ENCODE peak calls at places on chromosomes 7 and 10, in four cellular contexts. One of them, this sample, is unnamed.

GRCh38 chr7:130506358-130506757 is 14.5 kb downstream of the MEST start:
- DNase-seq in NCI-H446: no peak
- DNase-seq in LoVo: no peak
- DNase-seq in hepatocyte: no peak
- DNase-seq in this sample: no peak

GRCh38 chr10:97861351-97861750 is 11.7 kb downstream of the GOLGA7B start:
- DNase-seq in NCI-H446: peak; percentile 73
- DNase-seq in LoVo: peak; percentile 11
- DNase-seq in hepatocyte: peak; percentile 55
- DNase-seq in this sample: no peak

GRCh38 chr7:50533849-50534248 is 31.4 kb downstream of the DDC start:
- DNase-seq in hepatocyte: peak; percentile 73
- DNase-seq in LoVo: peak; percentile 13
- DNase-seq in NCI-H446: no peak
- DNase-seq in this sample: no peak

GRCh38 chr7:123727071-123727837 is 21.5 kb downstream of the WASL start:
- DNase-seq in LoVo: no peak
- DNase-seq in hepatocyte: peak; percentile 12
- DNase-seq in NCI-H446: no peak
- DNase-seq in this sample: no peak

GRCh38 chr10:62813453-62813852 is 2.7 kb downstream of the EGR2 start:
- DNase-seq in NCI-H446: no peak
- DNase-seq in LoVo: no peak
- DNase-seq in hepatocyte: no peak
- DNase-seq in this sample: peak; percentile 65

GRCh38 chr10:35416628-35417625 is 80.6 kb downstream of the CCNY start:
- DNase-seq in hepatocyte: no peak
- DNase-seq in NCI-H446: no peak
- DNase-seq in LoVo: no peak
- DNase-seq in this sample: no peak

GRCh38 chr7:29289156-29290021 is 94.8 kb downstream of the CHN2 start:
- DNase-seq in NCI-H446: peak; percentile 69
- DNase-seq in hepatocyte: no peak
- DNase-seq in LoVo: no peak
- DNase-seq in this sample: no peak

GRCh38 chr7:151738925-151739324 is 138.0 kb downstream of the PRKAG2 start:
- DNase-seq in NCI-H446: no peak
- DNase-seq in LoVo: no peak
- DNase-seq in hepatocyte: no peak
- DNase-seq in this sample: peak; percentile 72

GRCh38 chr7:26419198-26419597 is 127.5 kb downstream of the SNX10 start:
- DNase-seq in LoVo: no peak
- DNase-seq in NCI-H446: no peak
- DNase-seq in hepatocyte: no peak
- DNase-seq in this sample: no peak

GRCh38 chr10:80168679-80169380 is 36.3 kb downstream of the PLAC9 start:
- DNase-seq in NCI-H446: no peak
- DNase-seq in hepatocyte: no peak
- DNase-seq in LoVo: no peak
- DNase-seq in this sample: peak; percentile 27

This sample was measured in left lung.